ENCODE peak calls at places on chromosomes 12 and 14, in eight cellular contexts. Y is HCT116, J is SK-N-SH, K is fibroblast of lung, E is GM23248, M is IMR-90, L is GM12878, S is H1. H is an unnamed sample.

GRCh38 chr12:82873951-82874350 is 187.2 kb downstream of the TMTC2 start:
- DNase-seq in Y (no peak), J (peak; percentile 26), K (no peak), E (no peak), M (no peak), L (no peak), S (no peak), H (no peak)

GRCh38 chr12:52160200-52160599 is 31.6 kb downstream of the KRT80 start:
- DNase-seq in Y (no peak), J (no peak), K (no peak), E (no peak), M (no peak), L (no peak), S (no peak), H (no peak)

GRCh38 chr14:96747006-96747405 is 50.2 kb upstream of the VRK1 start:
- DNase-seq in Y (no peak), J (no peak), K (no peak), E (no peak), M (no peak), L (no peak), S (no peak), H (no peak)

GRCh38 chr14:50605776-50606175 is 45.8 kb downstream of the ATL1 start:
- DNase-seq in Y (no peak), J (no peak), K (peak; percentile 31), E (peak; percentile 21), M (peak; percentile 39), L (no peak), S (no peak), H (no peak)

GRCh38 chr14:52080817-52081755 is 12.2 kb upstream of the NID2 start:
- DNase-seq in Y (peak; percentile 3), J (no peak), K (peak; percentile 96), E (peak; percentile 96), M (peak; percentile 96), L (no peak), S (no peak), H (peak; percentile 36)

GRCh38 chr14:99035268-99035667 is 236.7 kb downstream of the BCL11B start:
- DNase-seq in Y (no peak), J (no peak), K (peak; percentile 52), E (peak; percentile 72), M (no peak), L (no peak), S (no peak), H (peak; percentile 21)

GRCh38 chr12:62785941-62786559 is 148.9 kb downstream of the PPM1H start:
- DNase-seq in Y (peak; percentile 86), J (no peak), K (peak; percentile 99), E (peak; percentile 94), M (peak; percentile 93), L (no peak), S (no peak), H (peak; percentile 58)

GRCh38 chr14:20438664-20439063 is 2.7 kb upstream of the KLHL33 start:
- DNase-seq in Y (no peak), J (no peak), K (no peak), E (no peak), M (no peak), L (no peak), S (no peak), H (no peak)

GRCh38 chr14:74083161-74083560 is 1.1 kb downstream of the ALDH6A1 start:
- DNase-seq in Y (no peak), J (no peak), K (no peak), E (peak; percentile 13), M (peak; percentile 13), L (no peak), S (no peak), H (peak; percentile 26)

GRCh38 chr14:75968461-75968860 is 13.3 kb downstream of the TGFB3 start:
- DNase-seq in Y (no peak), J (no peak), K (peak; percentile 55), E (peak; percentile 75), M (no peak), L (no peak), S (no peak), H (no peak)

GRCh38 chr14:69056389-69056788 is 77.3 kb upstream of the ACTN1 start:
- DNase-seq in Y (peak; percentile 6), J (peak; percentile 69), K (peak; percentile 60), E (peak; percentile 50), M (peak; percentile 54), L (no peak), S (no peak), H (peak; percentile 58)

GRCh38 chr12:92141585-92142244 is 3.9 kb downstream of the BTG1 start:
- DNase-seq in Y (no peak), J (no peak), K (no peak), E (no peak), M (no peak), L (no peak), S (no peak), H (no peak)

GRCh38 chr14:69138189-69138535 is 14.8 kb downstream of the DCAF5 start:
- DNase-seq in Y (no peak), J (no peak), K (peak; percentile 89), E (peak; percentile 86), M (peak; percentile 71), L (no peak), S (no peak), H (peak; percentile 23)

DNA sequence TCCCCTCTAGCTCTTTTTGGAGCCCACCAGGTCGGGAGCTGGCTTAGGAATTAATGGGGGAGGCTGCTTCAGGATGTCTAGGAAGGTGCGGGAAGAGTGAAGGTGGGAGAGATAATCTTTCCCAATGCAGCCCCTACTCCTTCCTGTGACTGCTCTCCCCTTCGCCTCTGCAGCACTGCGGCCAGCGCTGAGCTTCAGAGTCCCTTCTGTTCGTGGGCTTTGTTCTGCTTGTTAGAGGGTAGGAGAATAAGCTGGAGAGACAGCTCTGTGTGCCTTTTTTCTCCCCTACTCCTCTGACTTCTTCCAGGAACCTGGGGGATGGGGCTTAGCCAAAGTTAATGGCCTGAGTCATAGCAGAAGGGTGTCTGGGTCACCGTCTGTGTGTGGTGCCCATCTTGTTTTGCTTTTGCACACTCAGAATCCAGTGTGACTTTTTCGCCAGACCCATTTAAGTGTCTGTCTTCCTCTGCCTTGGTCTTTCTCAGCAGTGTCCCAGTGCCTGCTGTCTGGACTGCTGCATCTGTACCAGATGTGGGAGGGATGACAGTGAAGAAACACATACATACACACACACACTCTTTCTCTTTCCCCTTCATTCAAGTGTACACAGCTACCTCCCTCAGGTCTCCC is 3.0 kb downstream of the KIF5A start:
- DNase-seq in Y (no peak), J (no peak), K (peak; percentile 64), E (peak; percentile 65), M (peak; percentile 36), L (no peak), S (no peak), H (no peak)
- H3K4me2 ChIP-seq in Y (peak overlapping the region; percentile 32), J (peak overlapping the region; percentile 94), K (peak overlapping the region; percentile 29), E (no peak overlapping the region), M (no peak overlapping the region), L (no peak overlapping the region), S (peak overlapping the region; percentile 69), H (no peak overlapping the region)

GRCh38 chr14:70809238-70810214 is at the start of gene MAP3K9:
- DNase-seq in Y (peak; percentile 96), J (peak; percentile 98), K (peak; percentile 92), E (peak; percentile 39), M (peak; percentile 26), L (peak; percentile 89), S (peak; percentile 96), H (peak; percentile 97)
- H2AFZ ChIP-seq in Y (peak within 1 kb of the TSS; percentile 55), J (peak within 1 kb of the TSS; percentile 88), K (peak within 1 kb of the TSS; percentile 22), E (peak within 1 kb of the TSS; percentile 65), M (peak within 1 kb of the TSS; percentile 94), L (peak within 1 kb of the TSS; percentile 94), S (peak within 1 kb of the TSS; percentile 64), H (peak within 1 kb of the TSS; percentile 76)

GRCh38 chr12:54127538-54128259 is 61.1 kb downstream of the SMUG1 start:
- DNase-seq in Y (no peak), J (no peak), K (no peak), E (no peak), M (no peak), L (no peak), S (no peak), H (no peak)
- H3K27me3 ChIP-seq in Y (peaks cover 5% of the 10 kb centered on the region), J (no peaks in the 10 kb centered on the region), K (peaks cover 8% of the 10 kb centered on the region), E (no peaks in the 10 kb centered on the region), M (peaks cover 53% of the 10 kb centered on the region), L (peaks cover 8% of the 10 kb centered on the region), S (peaks cover 84% of the 10 kb centered on the region), H (peaks cover 27% of the 10 kb centered on the region)

GRCh38 chr14:103863245-103863644 is 15.9 kb upstream of the PPP1R13B start:
- DNase-seq in Y (no peak), J (no peak), K (no peak), E (no peak), M (no peak), L (no peak), S (no peak), H (no peak)
- H3K4me2 ChIP-seq in Y (no peak overlapping the region), J (no peak overlapping the region), K (no peak overlapping the region), E (no peak overlapping the region), M (no peak overlapping the region), L (no peak overlapping the region), S (no peak overlapping the region), H (no peak overlapping the region)

GRCh38 chr12:16585781-16586180 is 20.2 kb downstream of the LMO3 start:
- DNase-seq in Y (no peak), J (no peak), K (no peak), E (no peak), M (no peak), L (no peak), S (no peak), H (no peak)

GRCh38 chr12:16586350-16587109 is 19.4 kb downstream of the LMO3 start:
- DNase-seq in Y (no peak), J (no peak), K (peak; percentile 90), E (peak; percentile 13), M (peak; percentile 64), L (no peak), S (no peak), H (peak; percentile 44)

GRCh38 chr12:16581416-16581815 is 24.5 kb downstream of the LMO3 start:
- DNase-seq in Y (no peak), J (no peak), K (peak; percentile 25), E (no peak), M (peak; percentile 46), L (no peak), S (no peak), H (no peak)

GRCh38 chr12:16587110-16587453 is 18.9 kb downstream of the LMO3 start:
- DNase-seq in Y (no peak), J (no peak), K (no peak), E (no peak), M (no peak), L (no peak), S (no peak), H (no peak)

DNA sequence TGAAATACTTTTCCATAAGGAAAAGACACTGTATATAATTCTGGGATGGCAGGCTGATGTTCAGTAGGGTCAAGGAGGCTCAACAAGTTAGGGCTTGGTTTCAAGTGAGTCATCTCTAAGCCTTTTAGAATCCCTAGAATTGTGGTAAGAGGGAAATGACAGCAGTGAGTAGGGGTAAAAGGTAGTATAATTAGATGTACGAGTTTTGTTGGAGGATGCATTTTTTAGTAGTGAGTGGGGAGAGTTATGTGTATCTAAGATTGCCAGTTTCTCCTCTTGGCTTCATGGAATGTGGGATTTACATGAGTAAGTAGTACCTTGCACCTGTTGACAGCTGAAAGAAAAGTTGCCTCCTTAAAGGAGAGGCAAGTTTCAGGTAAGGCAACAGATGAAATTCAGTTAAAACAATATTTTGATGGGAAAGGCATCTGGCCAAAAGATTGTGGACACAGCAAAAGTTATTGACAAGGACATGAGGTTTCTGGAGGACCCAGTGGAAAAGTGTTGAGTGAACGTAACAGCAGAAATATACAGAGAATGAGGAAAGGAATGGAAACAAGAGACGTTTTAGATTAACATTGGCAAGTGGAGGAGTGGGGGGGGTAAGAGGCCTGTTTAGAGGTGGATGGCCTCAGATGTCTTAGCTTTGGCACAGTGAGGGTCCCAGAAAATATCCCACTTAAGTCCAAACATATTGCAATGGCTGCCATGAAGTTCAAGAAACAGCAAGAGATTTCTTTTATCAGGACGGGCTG is 21.8 kb downstream of the LMO3 start:
- DNase-seq in Y (no peak), J (no peak), K (peak; percentile 87), E (peak; percentile 16), M (peak; percentile 69), L (no peak), S (no peak), H (no peak)
- H2AFZ ChIP-seq in Y (no peak overlapping the region), J (no peak overlapping the region), K (no peak overlapping the region), E (no peak overlapping the region), M (no peak overlapping the region), L (no peak overlapping the region), S (no peak overlapping the region), H (no peak overlapping the region)

GRCh38 chr12:113462880-113463745 is 8.6 kb downstream of the LHX5 start:
- DNase-seq in Y (no peak), J (peak; percentile 51), K (no peak), E (peak; percentile 35), M (no peak), L (no peak), S (peak; percentile 75), H (no peak)
- H3K27me3 ChIP-seq in Y (peaks cover 12% of the 10 kb centered on the region), J (peaks cover 65% of the 10 kb centered on the region), K (peaks cover 52% of the 10 kb centered on the region), E (peaks cover 75% of the 10 kb centered on the region), M (peaks cover 77% of the 10 kb centered on the region), L (peaks cover 28% of the 10 kb centered on the region), S (peaks cover 67% of the 10 kb centered on the region), H (peaks cover 92% of the 10 kb centered on the region)

H was measured in hepatocyte.